ENCODE peak calls at places on chromosomes 11 and 22, in seven cellular contexts. One of them, this sample, is unnamed.

GRCh38 chr11:129300099-129300498 is 75.5 kb upstream of the BARX2 start:
- DNase-seq in IMR-90: no peak
- DNase-seq in ovary: no peak
- DNase-seq in astrocyte of the cerebellum: no peak
- DNase-seq in brain microvascular endothelial cell: no peak
- DNase-seq in A549: no peak
- DNase-seq in heart right ventricle: no peak
- DNase-seq in this sample: no peak

GRCh38 chr11:132586801-132587200 is 945.5 kb downstream of the OPCML start:
- DNase-seq in IMR-90: peak; percentile 50
- DNase-seq in ovary: no peak
- DNase-seq in astrocyte of the cerebellum: peak; percentile 15
- DNase-seq in brain microvascular endothelial cell: no peak
- DNase-seq in A549: no peak
- DNase-seq in heart right ventricle: no peak
- DNase-seq in this sample: peak; percentile 84

GRCh38 chr22:22692707-22693530 is 48.5 kb downstream of the GGTLC2 start:
- DNase-seq in IMR-90: peak; percentile 57
- DNase-seq in ovary: peak; percentile 61
- DNase-seq in astrocyte of the cerebellum: no peak
- DNase-seq in brain microvascular endothelial cell: peak; percentile 31
- DNase-seq in A549: peak; percentile 69
- DNase-seq in heart right ventricle: peak; percentile 29
- DNase-seq in this sample: no peak

GRCh38 chr11:123063396-123064267 is 1.7 kb upstream of the HSPA8 start:
- DNase-seq in IMR-90: peak; percentile 59
- DNase-seq in ovary: no peak
- DNase-seq in astrocyte of the cerebellum: peak; percentile 29
- DNase-seq in brain microvascular endothelial cell: peak; percentile 53
- DNase-seq in A549: peak; percentile 69
- DNase-seq in heart right ventricle: no peak
- DNase-seq in this sample: peak; percentile 29

GRCh38 chr22:38294193-38294592 is 21.4 kb upstream of the TMEM184B start:
- DNase-seq in IMR-90: no peak
- DNase-seq in ovary: no peak
- DNase-seq in astrocyte of the cerebellum: no peak
- DNase-seq in brain microvascular endothelial cell: no peak
- DNase-seq in A549: no peak
- DNase-seq in heart right ventricle: no peak
- DNase-seq in this sample: no peak

GRCh38 chr22:31173386-31174145 is 13.6 kb downstream of the RNF185 start:
- DNase-seq in IMR-90: peak; percentile 95
- DNase-seq in ovary: no peak
- DNase-seq in astrocyte of the cerebellum: peak; percentile 60
- DNase-seq in brain microvascular endothelial cell: peak; percentile 69
- DNase-seq in A549: peak; percentile 32
- DNase-seq in heart right ventricle: no peak
- DNase-seq in this sample: peak; percentile 79

GRCh38 chr11:64753380-64754123 is 6.2 kb downstream of the PYGM start:
- DNase-seq in IMR-90: no peak
- DNase-seq in ovary: no peak
- DNase-seq in astrocyte of the cerebellum: no peak
- DNase-seq in brain microvascular endothelial cell: no peak
- DNase-seq in A549: no peak
- DNase-seq in heart right ventricle: no peak
- DNase-seq in this sample: no peak

GRCh38 chr11:111540114-111540920 is at the start of gene LAYN:
- DNase-seq in IMR-90: peak; percentile 62
- DNase-seq in ovary: peak; percentile 80
- DNase-seq in astrocyte of the cerebellum: no peak
- DNase-seq in brain microvascular endothelial cell: peak; percentile 12
- DNase-seq in A549: no peak
- DNase-seq in heart right ventricle: peak; percentile 49
- DNase-seq in this sample: no peak

GRCh38 chr22:44028091-44028490 is 4.0 kb downstream of the PARVB start:
- DNase-seq in IMR-90: no peak
- DNase-seq in ovary: no peak
- DNase-seq in astrocyte of the cerebellum: no peak
- DNase-seq in brain microvascular endothelial cell: no peak
- DNase-seq in A549: no peak
- DNase-seq in heart right ventricle: no peak
- DNase-seq in this sample: no peak
- H3K4me3 ChIP-seq in IMR-90: no peak overlapping the region
- H3K4me3 ChIP-seq in ovary: no peak overlapping the region
- H3K4me3 ChIP-seq in astrocyte of the cerebellum: no peak overlapping the region
- H3K4me3 ChIP-seq in brain microvascular endothelial cell: no peak overlapping the region
- H3K4me3 ChIP-seq in A549: no peak overlapping the region
- H3K4me3 ChIP-seq in heart right ventricle: no peak overlapping the region
- H3K4me3 ChIP-seq in this sample: no peak overlapping the region

GRCh38 chr11:94786264-94787126 is 18.3 kb downstream of the AMOTL1 start:
- DNase-seq in IMR-90: peak; percentile 59
- DNase-seq in ovary: no peak
- DNase-seq in astrocyte of the cerebellum: no peak
- DNase-seq in brain microvascular endothelial cell: no peak
- DNase-seq in A549: peak; percentile 31
- DNase-seq in heart right ventricle: no peak
- DNase-seq in this sample: no peak
- TF ChIP-seq CTCF in IMR-90: peak; percentile 53
- TF ChIP-seq CTCF in ovary: peak; percentile 40
- TF ChIP-seq CTCF in astrocyte of the cerebellum: peak; percentile 69
- TF ChIP-seq CTCF in brain microvascular endothelial cell: peak; percentile 63
- TF ChIP-seq CTCF in A549: peak; percentile 53
- TF ChIP-seq CTCF in heart right ventricle: peak; percentile 51
- TF ChIP-seq CTCF in this sample: peak; percentile 77

DNA sequence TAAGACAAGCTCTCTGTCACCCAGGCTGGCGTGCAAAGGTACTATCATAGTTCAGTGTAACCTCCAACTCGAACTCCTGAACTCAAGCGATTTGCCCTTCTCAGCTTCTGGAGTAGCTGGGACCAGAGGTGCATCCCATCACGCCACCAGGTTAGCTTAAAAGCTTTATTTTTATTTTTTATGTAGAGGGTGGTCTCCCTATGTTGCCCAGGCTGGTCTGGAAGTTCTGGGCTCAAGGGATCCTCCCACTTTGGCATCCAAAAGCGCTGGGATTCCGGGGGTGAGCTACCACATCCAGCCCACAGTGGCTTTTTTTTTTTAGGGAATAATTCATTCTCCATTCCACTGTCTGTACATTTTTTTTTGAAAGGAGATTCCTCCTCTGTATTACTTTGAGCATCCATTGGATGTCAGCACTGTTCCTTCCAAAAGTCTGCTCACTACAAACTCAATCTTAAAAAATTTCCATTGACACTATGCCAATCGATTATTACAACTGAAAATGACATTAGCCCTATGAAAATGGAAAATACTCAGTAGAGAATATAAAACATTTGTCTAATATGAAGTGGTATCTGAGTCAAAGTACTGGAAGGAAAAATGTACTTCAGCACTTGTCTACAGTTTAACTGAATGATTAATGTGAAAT is 1.3 kb upstream of the LPXN start:
- DNase-seq in IMR-90: peak; percentile 66
- DNase-seq in ovary: peak; percentile 34
- DNase-seq in astrocyte of the cerebellum: peak; percentile 31
- DNase-seq in brain microvascular endothelial cell: peak; percentile 38
- DNase-seq in A549: peak; percentile 23
- DNase-seq in heart right ventricle: no peak
- DNase-seq in this sample: no peak
- H3K4me3 ChIP-seq in IMR-90: peak overlapping the region; percentile 61
- H3K4me3 ChIP-seq in ovary: peak overlapping the region; percentile 95
- H3K4me3 ChIP-seq in astrocyte of the cerebellum: peak overlapping the region; percentile 86
- H3K4me3 ChIP-seq in brain microvascular endothelial cell: peak overlapping the region; percentile 98
- H3K4me3 ChIP-seq in A549: peak overlapping the region; percentile 98
- H3K4me3 ChIP-seq in heart right ventricle: peak overlapping the region; percentile 84
- H3K4me3 ChIP-seq in this sample: peak overlapping the region; percentile 99

GRCh38 chr22:48440673-48441552 is 1386.8 kb downstream of the BRD1 start:
- DNase-seq in IMR-90: no peak
- DNase-seq in ovary: no peak
- DNase-seq in astrocyte of the cerebellum: no peak
- DNase-seq in brain microvascular endothelial cell: no peak
- DNase-seq in A549: no peak
- DNase-seq in heart right ventricle: no peak
- DNase-seq in this sample: no peak
- TF ChIP-seq CTCF in IMR-90: no peak
- TF ChIP-seq CTCF in ovary: no peak
- TF ChIP-seq CTCF in astrocyte of the cerebellum: no peak
- TF ChIP-seq CTCF in brain microvascular endothelial cell: no peak
- TF ChIP-seq CTCF in A549: no peak
- TF ChIP-seq CTCF in heart right ventricle: no peak
- TF ChIP-seq CTCF in this sample: no peak

GRCh38 chr11:520428-521178 is 13.6 kb upstream of the RNH1 start:
- DNase-seq in IMR-90: no peak
- DNase-seq in ovary: peak; percentile 46
- DNase-seq in astrocyte of the cerebellum: no peak
- DNase-seq in brain microvascular endothelial cell: no peak
- DNase-seq in A549: no peak
- DNase-seq in heart right ventricle: peak; percentile 14
- DNase-seq in this sample: no peak

GRCh38 chr11:515131-515530 is 8.1 kb upstream of the RNH1 start:
- DNase-seq in IMR-90: no peak
- DNase-seq in ovary: no peak
- DNase-seq in astrocyte of the cerebellum: no peak
- DNase-seq in brain microvascular endothelial cell: no peak
- DNase-seq in A549: no peak
- DNase-seq in heart right ventricle: no peak
- DNase-seq in this sample: no peak

GRCh38 chr11:521179-521688 is 14.1 kb downstream of the HRAS start:
- DNase-seq in IMR-90: no peak
- DNase-seq in ovary: no peak
- DNase-seq in astrocyte of the cerebellum: no peak
- DNase-seq in brain microvascular endothelial cell: no peak
- DNase-seq in A549: no peak
- DNase-seq in heart right ventricle: no peak
- DNase-seq in this sample: no peak

GRCh38 chr11:516400-516799 is 9.4 kb upstream of the RNH1 start:
- DNase-seq in IMR-90: no peak
- DNase-seq in ovary: no peak
- DNase-seq in astrocyte of the cerebellum: no peak
- DNase-seq in brain microvascular endothelial cell: no peak
- DNase-seq in A549: no peak
- DNase-seq in heart right ventricle: no peak
- DNase-seq in this sample: no peak

DNA sequence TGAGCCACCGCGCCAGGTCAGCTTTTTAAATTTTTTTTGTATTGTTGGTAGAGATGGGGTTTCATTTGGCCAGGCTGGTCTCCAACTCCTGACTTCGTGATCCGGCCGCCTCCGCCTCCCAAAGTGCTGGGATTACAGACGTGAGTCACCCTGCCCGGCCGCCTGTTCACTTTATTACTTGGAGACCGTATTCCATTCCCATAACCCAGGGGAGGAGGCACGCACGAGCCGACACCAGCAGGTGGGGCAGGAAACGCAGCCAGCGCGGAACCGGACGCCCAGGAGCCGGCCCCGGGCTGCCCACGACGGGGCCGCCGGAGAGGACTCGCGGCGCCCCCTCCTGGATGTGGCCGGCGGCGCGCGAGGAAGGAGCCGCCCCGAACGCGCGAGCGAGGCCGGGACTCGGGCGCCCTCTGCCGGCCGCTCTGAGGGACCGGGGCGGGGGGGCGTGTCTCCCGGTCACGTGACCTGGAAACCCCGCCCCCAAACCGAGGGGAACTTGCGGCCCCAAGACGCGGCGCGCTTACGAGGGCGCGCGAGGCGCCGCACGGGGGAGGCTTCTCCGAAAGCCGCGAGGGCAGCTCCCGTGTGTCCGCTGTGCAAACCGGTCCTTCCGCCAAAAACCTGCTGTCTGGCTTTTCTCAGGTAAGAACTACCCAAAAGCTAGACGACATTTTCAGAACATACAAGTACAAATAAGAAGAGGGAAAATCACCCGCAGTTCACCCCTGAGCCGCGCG is 11.6 kb upstream of the RNH1 start:
- DNase-seq in IMR-90: peak; percentile 89
- DNase-seq in ovary: peak; percentile 96
- DNase-seq in astrocyte of the cerebellum: peak; percentile 66
- DNase-seq in brain microvascular endothelial cell: peak; percentile 92
- DNase-seq in A549: peak; percentile 97
- DNase-seq in heart right ventricle: peak; percentile 89
- DNase-seq in this sample: peak; percentile 95
- H3K4me3 ChIP-seq in IMR-90: peak overlapping the region; percentile 22
- H3K4me3 ChIP-seq in ovary: peak overlapping the region; percentile 1
- H3K4me3 ChIP-seq in astrocyte of the cerebellum: peak overlapping the region; percentile 27
- H3K4me3 ChIP-seq in brain microvascular endothelial cell: no peak overlapping the region
- H3K4me3 ChIP-seq in A549: peak overlapping the region; percentile 28
- H3K4me3 ChIP-seq in heart right ventricle: peak overlapping the region; percentile 32
- H3K4me3 ChIP-seq in this sample: peak overlapping the region; percentile 39

DNA sequence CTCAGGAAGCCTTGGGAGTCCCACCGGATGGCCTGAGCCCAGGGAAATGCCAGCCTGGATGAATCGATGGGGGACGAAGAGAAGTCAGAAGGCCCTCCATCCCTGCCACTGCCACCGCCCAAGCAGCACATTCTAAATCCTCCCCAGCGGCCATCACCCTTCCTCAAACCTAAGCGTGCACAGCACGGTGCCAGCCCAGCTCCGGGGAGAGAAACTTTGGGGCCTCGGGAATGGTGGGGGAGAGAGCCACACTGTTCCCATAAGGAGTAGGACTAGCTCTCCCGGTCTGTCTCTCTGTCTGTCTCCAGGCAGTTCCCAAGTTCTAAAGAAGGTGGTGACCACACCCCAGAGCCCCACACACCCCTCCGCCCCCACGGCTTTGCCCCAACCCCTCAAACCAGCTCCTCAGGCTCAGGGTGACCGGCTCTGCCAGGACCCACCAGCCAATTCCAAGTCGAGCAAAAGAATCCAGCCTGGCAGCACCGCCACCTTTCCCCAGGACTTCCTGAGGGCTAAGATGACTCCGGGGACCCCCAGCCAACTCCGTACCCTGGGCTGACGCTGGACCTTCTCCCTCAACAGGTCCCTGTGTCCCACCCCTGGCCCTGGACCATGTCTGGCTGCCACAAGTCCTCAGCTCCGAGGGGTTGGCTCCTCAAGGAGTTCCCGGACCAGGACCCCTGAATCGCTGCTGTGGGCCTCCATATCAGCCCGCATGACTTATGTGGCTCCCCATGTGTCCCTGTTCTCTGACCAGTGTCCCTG is 2.7 kb downstream of the AHNAK start:
- DNase-seq in IMR-90: no peak
- DNase-seq in ovary: no peak
- DNase-seq in astrocyte of the cerebellum: no peak
- DNase-seq in brain microvascular endothelial cell: no peak
- DNase-seq in A549: no peak
- DNase-seq in heart right ventricle: no peak
- DNase-seq in this sample: no peak
- TF ChIP-seq CTCF in IMR-90: no peak
- TF ChIP-seq CTCF in ovary: no peak
- TF ChIP-seq CTCF in astrocyte of the cerebellum: no peak
- TF ChIP-seq CTCF in brain microvascular endothelial cell: no peak
- TF ChIP-seq CTCF in A549: no peak
- TF ChIP-seq CTCF in heart right ventricle: no peak
- TF ChIP-seq CTCF in this sample: no peak

This sample was measured in retinal pigment epithelial cell.